ENCODE peak calls at places on chromosome 1, in six cellular contexts. Q is Caco-2, W is lower leg skin, N is SK-MEL-5, S is stomach, I is mesenchymal stem cell. L is an unnamed sample.

GRCh38 chr1:17488977-17489739 is 49.7 kb upstream of the RCC2 start:
- DNase-seq in I (peak; percentile 28), Q (no peak), S (no peak), N (peak; percentile 13), W (no peak), L (no peak)

GRCh38 chr1:20105856-20106255 is 13.5 kb downstream of the PLA2G2D start:
- DNase-seq in N (no peak), Q (no peak), W (no peak), S (no peak), I (no peak), L (no peak)

GRCh38 chr1:202009326-202010031 is 908 bp upstream of the ELF3 start:
- DNase-seq in S (peak; percentile 89), Q (peak; percentile 91), N (peak; percentile 75), W (no peak), I (peak; percentile 78), L (peak; percentile 59)

GRCh38 chr1:18907914-18908845 is 5.8 kb upstream of the ALDH4A1 start:
- DNase-seq in N (no peak), W (no peak), S (no peak), I (no peak), Q (no peak), L (no peak)

GRCh38 chr1:204419064-204419403 is 7.4 kb upstream of the PPP1R15B start:
- DNase-seq in W (no peak), I (no peak), S (no peak), N (no peak), Q (no peak), L (no peak)

GRCh38 chr1:45892068-45892785 is 88.8 kb downstream of the MAST2 start:
- DNase-seq in S (no peak), W (no peak), N (peak; percentile 78), Q (no peak), I (peak; percentile 88), L (no peak)

GRCh38 chr1:245822997-245823396 is 668.2 kb downstream of the KIF26B start:
- DNase-seq in N (no peak), Q (peak; percentile 45), I (peak; percentile 82), S (no peak), W (no peak), L (no peak)

GRCh38 chr1:39726600-39726999 is 12.1 kb upstream of the PPIE start:
- DNase-seq in S (no peak), Q (no peak), W (no peak), N (no peak), I (no peak), L (no peak)

GRCh38 chr1:209349372-209350324 is 233.9 kb upstream of the CAMK1G start:
- DNase-seq in Q (peak; percentile 38), W (no peak), S (no peak), N (no peak), I (peak; percentile 18), L (no peak)

GRCh38 chr1:33943978-33944377 is 80.1 kb downstream of the HMGB4 start:
- DNase-seq in I (peak; percentile 14), W (no peak), Q (no peak), S (no peak), N (no peak), L (no peak)

GRCh38 chr1:77757616-77758015 is 2.0 kb downstream of the USP33 start:
- DNase-seq in S (no peak), Q (no peak), N (no peak), W (no peak), I (peak; percentile 58), L (no peak)

GRCh38 chr1:161915051-161915503 is 108.6 kb downstream of the OLFML2B start:
- DNase-seq in Q (no peak), I (no peak), S (no peak), W (no peak), N (no peak), L (no peak)

GRCh38 chr1:154445040-154445472 is 39.9 kb downstream of the IL6R start:
- DNase-seq in Q (no peak), S (no peak), N (no peak), W (no peak), I (peak; percentile 95), L (no peak)

GRCh38 chr1:198948895-198949659 is 310.2 kb downstream of the PTPRC start:
- DNase-seq in Q (no peak), W (no peak), S (no peak), I (no peak), N (no peak), L (no peak)

L was measured in effector memory CD8-positive, alpha-beta T cell.